ENCODE peak calls at places on chromosomes 3 and 15, in five cellular contexts. X is RPMI8226, M is trophoblast cell, R is GM13977, L is AG10803. I is an unnamed sample.

GRCh38 chr15:70264014-70264492 is 166.3 kb upstream of the TLE3 start:
- DNase-seq in X (peak; percentile 94), M (peak; percentile 26), R (no peak), L (no peak), I (no peak)

GRCh38 chr3:53145109-53146077 is 15.2 kb upstream of the RFT1 start:
- DNase-seq in X (no peak), M (no peak), R (no peak), L (no peak), I (no peak)

GRCh38 chr3:12280333-12280732 is 8.5 kb upstream of the PPARG start:
- DNase-seq in X (no peak), M (peak; percentile 52), R (no peak), L (no peak), I (no peak)

GRCh38 chr3:138960417-138960852 is 13.4 kb downstream of the FOXL2NB start:
- DNase-seq in X (no peak), M (no peak), R (no peak), L (no peak), I (no peak)

GRCh38 chr3:45509768-45510129 is 84.8 kb upstream of the LIMD1 start:
- DNase-seq in X (no peak), M (no peak), R (no peak), L (no peak), I (no peak)

GRCh38 chr3:71724584-71725278 is 471 bp downstream of the EIF4E3 start:
- DNase-seq in X (peak; percentile 43), M (peak; percentile 32), R (peak; percentile 59), L (no peak), I (no peak)

GRCh38 chr15:83565553-83566159 is 88.3 kb upstream of the ADAMTSL3 start:
- DNase-seq in X (peak; percentile 19), M (peak; percentile 49), R (peak; percentile 40), L (peak; percentile 17), I (no peak)

GRCh38 chr3:52535411-52536111 is 844 bp upstream of the UQCC5 start:
- DNase-seq in X (no peak), M (no peak), R (peak; percentile 20), L (no peak), I (no peak)

GRCh38 chr3:147162743-147163142 is 243.6 kb downstream of the ZIC4 start:
- DNase-seq in X (no peak), M (no peak), R (no peak), L (no peak), I (no peak)

GRCh38 chr15:97995881-97996603 is 35.5 kb downstream of the ARRDC4 start:
- DNase-seq in X (peak; percentile 71), M (peak; percentile 25), R (no peak), L (peak; percentile 24), I (no peak)

GRCh38 chr15:51093865-51094605 is 671 bp downstream of the TNFAIP8L3 start:
- DNase-seq in X (no peak), M (peak; percentile 34), R (peak; percentile 61), L (peak; percentile 32), I (no peak)

GRCh38 chr3:110815008-110815583 is 256.5 kb upstream of the NECTIN3 start:
- DNase-seq in X (no peak), M (no peak), R (no peak), L (peak; percentile 74), I (no peak)

GRCh38 chr3:184552296-184552695 is 9.3 kb upstream of the EPHB3 start:
- DNase-seq in X (no peak), M (no peak), R (no peak), L (no peak), I (no peak)

GRCh38 chr15:73964736-73965093 is 27.4 kb downstream of the STOML1 start:
- DNase-seq in X (peak; percentile 92), M (peak; percentile 92), R (peak; percentile 82), L (peak; percentile 69), I (no peak)